ENCODE peak calls at places on chromosomes 2 and 18, in seven cellular contexts. W is NCI-H460; X is bronchial epithelial cell; I is activated CD8-positive, alpha-beta T cell treated with anti-CD3 and anti-CD28 coated beads, Interleukin-2, amount 10 ng/mL, durations not matched to agents 7 days and 5 days; T is kidney epithelial cell; M is H54; E is neural progenitor cell. A is an unnamed sample.

GRCh38 chr2:6580982-6581381 is 284.7 kb downstream of the CMPK2 start:
- DNase-seq in X (peak; percentile 15), T (peak; percentile 63), I (no peak), W (no peak), E (no peak), M (peak; percentile 7), A (no peak)

GRCh38 chr2:147449323-147450080 is 395.3 kb upstream of the ACVR2A start:
- DNase-seq in W (no peak), T (no peak), X (no peak), M (no peak), I (no peak), E (peak; percentile 76), A (no peak)

GRCh38 chr2:176136375-176137248 is 7.1 kb downstream of the HOXD8 start:
- DNase-seq in X (no peak), T (no peak), E (peak; percentile 67), I (no peak), W (no peak), M (peak; percentile 62), A (no peak)

GRCh38 chr18:23406271-23406787 is 46.8 kb upstream of the RIOK3 start:
- DNase-seq in W (no peak), M (no peak), E (no peak), I (no peak), X (no peak), T (no peak), A (peak; percentile 77)

GRCh38 chr2:62410015-62410453 is 96.0 kb downstream of the TMEM17 start:
- DNase-seq in E (peak; percentile 57), X (no peak), T (no peak), I (peak; percentile 37), W (no peak), M (no peak), A (peak; percentile 34)

GRCh38 chr18:45764000-45764686 is 40.2 kb downstream of the SLC14A1 start:
- DNase-seq in X (peak; percentile 65), W (no peak), E (no peak), I (no peak), M (peak; percentile 35), T (no peak), A (peak; percentile 29)

GRCh38 chr2:143852748-143853147 is 667.2 kb downstream of the ZEB2 start:
- DNase-seq in M (no peak), E (peak; percentile 43), X (no peak), I (no peak), W (no peak), T (no peak), A (no peak)

GRCh38 chr18:73340135-73340934 is 472.5 kb upstream of the NETO1 start:
- DNase-seq in I (no peak), M (no peak), T (peak; percentile 72), W (no peak), X (peak; percentile 61), E (no peak), A (no peak)

GRCh38 chr2:101120124-101120996 is 30.8 kb downstream of the TBC1D8 start:
- DNase-seq in T (peak; percentile 79), W (peak; percentile 93), X (peak; percentile 89), I (no peak), E (no peak), M (no peak), A (peak; percentile 98)

GRCh38 chr2:97660044-97660774 is 3.6 kb downstream of the ACTR1B start:
- DNase-seq in I (no peak), X (no peak), M (no peak), E (no peak), W (no peak), T (no peak), A (no peak)

GRCh38 chr2:42493885-42494433 is at the start of gene KCNG3:
- DNase-seq in I (peak; percentile 73), E (peak; percentile 93), X (no peak), W (peak; percentile 56), T (no peak), M (peak; percentile 63), A (peak; percentile 68)

GRCh38 chr2:119011910-119012209 is 69.9 kb downstream of the MARCO start:
- DNase-seq in M (no peak), T (no peak), I (no peak), W (no peak), X (no peak), E (no peak), A (no peak)

GRCh38 chr2:126906781-126907180 is 8.1 kb downstream of the TEX51 start:
- DNase-seq in M (no peak), E (no peak), W (no peak), I (no peak), X (no peak), T (no peak), A (no peak)

GRCh38 chr18:48037481-48038271 is 107.2 kb upstream of the SMAD2 start:
- DNase-seq in M (no peak), W (no peak), E (peak; percentile 56), I (no peak), X (peak; percentile 29), T (no peak), A (peak; percentile 26)

GRCh38 chr2:127420039-127420864 is 2.0 kb downstream of the PROC start:
- DNase-seq in X (no peak), E (no peak), W (no peak), T (no peak), M (no peak), I (no peak), A (no peak)

GRCh38 chr2:151754253-151754897 is 20.1 kb upstream of the NEB start:
- DNase-seq in X (no peak), T (no peak), I (no peak), M (no peak), E (no peak), W (no peak), A (no peak)

GRCh38 chr18:6683112-6683876 is 46.2 kb upstream of the ARHGAP28 start:
- DNase-seq in M (no peak), W (no peak), T (no peak), E (no peak), X (peak; percentile 38), I (no peak), A (no peak)

GRCh38 chr2:45607701-45608100 is 3.4 kb downstream of the SRBD1 start:
- DNase-seq in E (peak; percentile 67), T (no peak), M (no peak), W (peak; percentile 46), I (no peak), X (no peak), A (peak; percentile 26)

GRCh38 chr2:217929757-217930707 is 72.8 kb downstream of the TNS1 start:
- DNase-seq in M (no peak), X (peak; percentile 81), T (no peak), E (no peak), I (no peak), W (no peak), A (no peak)

GRCh38 chr18:39188278-39188677 is 1622.7 kb upstream of the CELF4 start:
- DNase-seq in I (no peak), E (no peak), T (no peak), X (no peak), W (no peak), M (no peak), A (no peak)

GRCh38 chr2:63078852-63079606 is 28.4 kb downstream of the OTX1 start:
- DNase-seq in W (no peak), T (no peak), E (peak; percentile 20), X (peak; percentile 49), I (peak; percentile 32), M (no peak), A (peak; percentile 49)